ENCODE peak calls at places on chromosome 21, in six cellular contexts. One of them, this sample, is unnamed.

GRCh38 chr21:25867041-25867440 is 132.3 kb downstream of the GABPA start:
- DNase-seq in memory B cell: no peak
- DNase-seq in activated naive CD4-positive, alpha-beta T cell: no peak
- DNase-seq in HTR-8/SVneo: no peak
- DNase-seq in stimulated activated CD8-positive, alpha-beta memory T cell treated with anti-CD3 and anti-CD28 coated beads, Interleukin-15, amount 100 ng/mL, for 24 hours: no peak
- DNase-seq in HS-5: no peak
- DNase-seq in this sample: no peak

GRCh38 chr21:45983981-45984551 is 2.5 kb downstream of the COL6A1 start:
- DNase-seq in HTR-8/SVneo: no peak
- DNase-seq in stimulated activated CD8-positive, alpha-beta memory T cell treated with anti-CD3 and anti-CD28 coated beads, Interleukin-15, amount 100 ng/mL, for 24 hours: no peak
- DNase-seq in HS-5: no peak
- DNase-seq in memory B cell: no peak
- DNase-seq in activated naive CD4-positive, alpha-beta T cell: no peak
- DNase-seq in this sample: no peak

GRCh38 chr21:32119389-32119788 is 159.5 kb downstream of the MIS18A start:
- DNase-seq in stimulated activated CD8-positive, alpha-beta memory T cell treated with anti-CD3 and anti-CD28 coated beads, Interleukin-15, amount 100 ng/mL, for 24 hours: no peak
- DNase-seq in HTR-8/SVneo: no peak
- DNase-seq in HS-5: no peak
- DNase-seq in activated naive CD4-positive, alpha-beta T cell: no peak
- DNase-seq in memory B cell: no peak
- DNase-seq in this sample: no peak

GRCh38 chr21:45506836-45507522 is 35.3 kb downstream of the SLC19A1 start:
- DNase-seq in activated naive CD4-positive, alpha-beta T cell: no peak
- DNase-seq in HTR-8/SVneo: no peak
- DNase-seq in stimulated activated CD8-positive, alpha-beta memory T cell treated with anti-CD3 and anti-CD28 coated beads, Interleukin-15, amount 100 ng/mL, for 24 hours: no peak
- DNase-seq in HS-5: no peak
- DNase-seq in memory B cell: no peak
- DNase-seq in this sample: no peak

GRCh38 chr21:44686000-44686781 is 4.2 kb upstream of the KRTAP12-1 start:
- DNase-seq in activated naive CD4-positive, alpha-beta T cell: no peak
- DNase-seq in HTR-8/SVneo: no peak
- DNase-seq in stimulated activated CD8-positive, alpha-beta memory T cell treated with anti-CD3 and anti-CD28 coated beads, Interleukin-15, amount 100 ng/mL, for 24 hours: no peak
- DNase-seq in HS-5: no peak
- DNase-seq in memory B cell: no peak
- DNase-seq in this sample: no peak

GRCh38 chr21:16280731-16281130 is 550.9 kb downstream of the USP25 start:
- DNase-seq in HTR-8/SVneo: no peak
- DNase-seq in stimulated activated CD8-positive, alpha-beta memory T cell treated with anti-CD3 and anti-CD28 coated beads, Interleukin-15, amount 100 ng/mL, for 24 hours: no peak
- DNase-seq in memory B cell: no peak
- DNase-seq in activated naive CD4-positive, alpha-beta T cell: no peak
- DNase-seq in HS-5: no peak
- DNase-seq in this sample: no peak

GRCh38 chr21:45031231-45032191 is 42.9 kb upstream of the ADARB1 start:
- DNase-seq in memory B cell: no peak
- DNase-seq in activated naive CD4-positive, alpha-beta T cell: no peak
- DNase-seq in HTR-8/SVneo: no peak
- DNase-seq in stimulated activated CD8-positive, alpha-beta memory T cell treated with anti-CD3 and anti-CD28 coated beads, Interleukin-15, amount 100 ng/mL, for 24 hours: no peak
- DNase-seq in HS-5: no peak
- DNase-seq in this sample: no peak

GRCh38 chr21:45622416-45623097 is 21.0 kb upstream of the PCBP3 start:
- DNase-seq in stimulated activated CD8-positive, alpha-beta memory T cell treated with anti-CD3 and anti-CD28 coated beads, Interleukin-15, amount 100 ng/mL, for 24 hours: no peak
- DNase-seq in memory B cell: no peak
- DNase-seq in HTR-8/SVneo: no peak
- DNase-seq in activated naive CD4-positive, alpha-beta T cell: no peak
- DNase-seq in HS-5: no peak
- DNase-seq in this sample: no peak

GRCh38 chr21:33374874-33375644 is 28.2 kb upstream of the IFNGR2 start:
- DNase-seq in HS-5: no peak
- DNase-seq in HTR-8/SVneo: no peak
- DNase-seq in stimulated activated CD8-positive, alpha-beta memory T cell treated with anti-CD3 and anti-CD28 coated beads, Interleukin-15, amount 100 ng/mL, for 24 hours: no peak
- DNase-seq in activated naive CD4-positive, alpha-beta T cell: no peak
- DNase-seq in memory B cell: no peak
- DNase-seq in this sample: no peak

GRCh38 chr21:41802684-41803083 is 35.8 kb upstream of the RIPK4 start:
- DNase-seq in HS-5: no peak
- DNase-seq in memory B cell: no peak
- DNase-seq in activated naive CD4-positive, alpha-beta T cell: no peak
- DNase-seq in HTR-8/SVneo: no peak
- DNase-seq in stimulated activated CD8-positive, alpha-beta memory T cell treated with anti-CD3 and anti-CD28 coated beads, Interleukin-15, amount 100 ng/mL, for 24 hours: no peak
- DNase-seq in this sample: no peak

GRCh38 chr21:44710756-44711326 is 531 bp downstream of the TSPEAR start:
- DNase-seq in HTR-8/SVneo: no peak
- DNase-seq in memory B cell: no peak
- DNase-seq in stimulated activated CD8-positive, alpha-beta memory T cell treated with anti-CD3 and anti-CD28 coated beads, Interleukin-15, amount 100 ng/mL, for 24 hours: no peak
- DNase-seq in HS-5: no peak
- DNase-seq in activated naive CD4-positive, alpha-beta T cell: no peak
- DNase-seq in this sample: no peak

GRCh38 chr21:36097427-36098230 is 27.8 kb downstream of the CBR1 start:
- DNase-seq in activated naive CD4-positive, alpha-beta T cell: no peak
- DNase-seq in HTR-8/SVneo: no peak
- DNase-seq in HS-5: no peak
- DNase-seq in stimulated activated CD8-positive, alpha-beta memory T cell treated with anti-CD3 and anti-CD28 coated beads, Interleukin-15, amount 100 ng/mL, for 24 hours: no peak
- DNase-seq in memory B cell: no peak
- DNase-seq in this sample: no peak

GRCh38 chr21:37039434-37040075 is 33.1 kb downstream of the RIPPLY3 start:
- DNase-seq in memory B cell: no peak
- DNase-seq in HS-5: no peak
- DNase-seq in HTR-8/SVneo: no peak
- DNase-seq in activated naive CD4-positive, alpha-beta T cell: no peak
- DNase-seq in stimulated activated CD8-positive, alpha-beta memory T cell treated with anti-CD3 and anti-CD28 coated beads, Interleukin-15, amount 100 ng/mL, for 24 hours: no peak
- DNase-seq in this sample: no peak

GRCh38 chr21:44748621-44749020 is 37.2 kb upstream of the TSPEAR start:
- DNase-seq in HS-5: no peak
- DNase-seq in stimulated activated CD8-positive, alpha-beta memory T cell treated with anti-CD3 and anti-CD28 coated beads, Interleukin-15, amount 100 ng/mL, for 24 hours: no peak
- DNase-seq in activated naive CD4-positive, alpha-beta T cell: no peak
- DNase-seq in memory B cell: no peak
- DNase-seq in HTR-8/SVneo: no peak
- DNase-seq in this sample: no peak

GRCh38 chr21:33478858-33479678 is 706 bp downstream of the TMEM50B start:
- DNase-seq in HTR-8/SVneo: peak; percentile 12
- DNase-seq in stimulated activated CD8-positive, alpha-beta memory T cell treated with anti-CD3 and anti-CD28 coated beads, Interleukin-15, amount 100 ng/mL, for 24 hours: no peak
- DNase-seq in HS-5: no peak
- DNase-seq in memory B cell: no peak
- DNase-seq in activated naive CD4-positive, alpha-beta T cell: peak; percentile 53
- DNase-seq in this sample: no peak

GRCh38 chr21:27550258-27550657 is 583.4 kb upstream of the ADAMTS5 start:
- DNase-seq in HTR-8/SVneo: no peak
- DNase-seq in stimulated activated CD8-positive, alpha-beta memory T cell treated with anti-CD3 and anti-CD28 coated beads, Interleukin-15, amount 100 ng/mL, for 24 hours: no peak
- DNase-seq in activated naive CD4-positive, alpha-beta T cell: no peak
- DNase-seq in HS-5: no peak
- DNase-seq in memory B cell: no peak
- DNase-seq in this sample: no peak